ENCODE peak calls at places on chromosome 20, in four cellular contexts. S is uterus, N is mammary epithelial cell, P is tibial nerve. W is an unnamed sample.

GRCh38 chr20:60009826-60010616 is 51.8 kb downstream of the CDH26 start:
- DNase-seq in N (no peak), P (no peak), S (no peak), W (no peak)

GRCh38 chr20:36856691-36857635 is 19.0 kb upstream of the TLDC2 start:
- DNase-seq in S (no peak), N (peak; percentile 48), P (no peak), W (no peak)

GRCh38 chr20:9467995-9468394 is 46.4 kb upstream of the LAMP5 start:
- DNase-seq in S (no peak), N (no peak), P (no peak), W (peak; percentile 4)

GRCh38 chr20:911882-912600 is 4.1 kb downstream of the ANGPT4 start:
- DNase-seq in N (no peak), P (no peak), S (no peak), W (no peak)

GRCh38 chr20:60049601-60050000 is 91.4 kb downstream of the CDH26 start:
- DNase-seq in S (no peak), P (no peak), N (peak; percentile 35), W (no peak)

GRCh38 chr20:59571151-59571550 is 33.2 kb upstream of the PHACTR3 start:
- DNase-seq in N (no peak), S (no peak), P (no peak), W (no peak)

GRCh38 chr20:41086402-41087324 is 50.7 kb upstream of the PLCG1 start:
- DNase-seq in P (no peak), N (peak; percentile 64), S (no peak), W (no peak)

GRCh38 chr20:63082308-63082938 is 75.7 kb upstream of the BHLHE23 start:
- DNase-seq in P (no peak), S (no peak), N (peak; percentile 21), W (no peak)

GRCh38 chr20:51687071-51687470 is 81.1 kb downstream of the ATP9A start:
- DNase-seq in P (no peak), S (no peak), N (peak; percentile 63), W (no peak)

GRCh38 chr20:16444056-16444777 is 129.0 kb downstream of the KIF16B start:
- DNase-seq in N (no peak), P (no peak), S (no peak), W (no peak)

GRCh38 chr20:17466641-17467040 is 64.5 kb downstream of the BFSP1 start:
- DNase-seq in N (peak; percentile 40), S (no peak), P (no peak), W (no peak)

GRCh38 chr20:56762401-56762800 is 133.3 kb downstream of the TFAP2C start:
- DNase-seq in N (peak; percentile 20), P (no peak), S (no peak), W (no peak)

GRCh38 chr20:12057778-12058177 is 140.1 kb downstream of the BTBD3 start:
- DNase-seq in N (no peak), P (no peak), S (no peak), W (no peak)

GRCh38 chr20:22757424-22758189 is 173.2 kb upstream of the FOXA2 start:
- DNase-seq in P (no peak), S (no peak), N (no peak), W (no peak)

GRCh38 chr20:25246182-25246943 is 1.5 kb upstream of the PYGB start:
- DNase-seq in N (no peak), S (no peak), P (no peak), W (no peak)

GRCh38 chr20:38883081-38883980 is 42.9 kb upstream of the FAM83D start:
- DNase-seq in S (no peak), N (no peak), P (no peak), W (no peak)

GRCh38 chr20:50932016-50932338 is 740 bp upstream of the ADNP start:
- DNase-seq in S (no peak), N (no peak), P (no peak), W (no peak)

GRCh38 chr20:9646375-9646774 is 132.0 kb downstream of the LAMP5 start:
- DNase-seq in S (no peak), N (no peak), P (no peak), W (no peak)

DNA sequence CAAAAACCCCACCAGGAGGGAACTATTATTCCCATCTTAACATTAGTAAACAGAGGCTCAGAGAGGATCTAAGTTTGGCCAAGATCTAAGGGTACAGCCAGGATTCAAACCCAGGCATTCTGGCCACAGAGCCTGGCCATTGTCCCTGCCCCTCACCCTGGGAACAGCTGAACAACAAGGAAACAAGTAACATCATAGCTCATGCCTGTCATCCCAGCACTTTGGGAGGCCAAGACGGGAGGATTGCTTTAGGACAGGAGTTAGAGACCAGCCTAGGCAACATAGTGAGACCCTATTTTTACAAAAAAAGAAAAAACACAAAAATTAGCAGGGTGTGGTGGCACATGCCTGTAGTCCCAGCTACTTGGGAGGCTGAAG is 27.6 kb downstream of the TOX2 start:
- DNase-seq in P (no peak), N (no peak), S (no peak), W (no peak)
- H3K27ac ChIP-seq in P (no peak overlapping the region), N (no peak overlapping the region), S (no peak overlapping the region), W (no peak overlapping the region)

GRCh38 chr20:64115171-64115911 is 8.0 kb upstream of the NPBWR2 start:
- DNase-seq in N (no peak), P (no peak), S (no peak), W (no peak)
- H3K27ac ChIP-seq in N (no peak overlapping the region), P (no peak overlapping the region), S (no peak overlapping the region), W (no peak overlapping the region)

GRCh38 chr20:30922129-30922528 is 335.3 kb upstream of the DEFB115 start:
- DNase-seq in P (no peak), N (no peak), S (no peak), W (no peak)
- H3K27ac ChIP-seq in P (no peak overlapping the region), N (no peak overlapping the region), S (no peak overlapping the region), W (no peak overlapping the region)

GRCh38 chr20:32510601-32511357 is 74.4 kb downstream of the NOL4L start:
- DNase-seq in P (no peak), N (peak; percentile 55), S (no peak), W (no peak)

GRCh38 chr20:32510120-32510600 is 75.0 kb downstream of the NOL4L start:
- DNase-seq in N (no peak), P (no peak), S (no peak), W (no peak)

GRCh38 chr20:32511358-32512046 is 73.6 kb downstream of the NOL4L start:
- DNase-seq in N (no peak), P (no peak), S (no peak), W (no peak)

GRCh38 chr20:32513031-32513866 is 71.9 kb downstream of the NOL4L start:
- DNase-seq in P (no peak), N (no peak), S (no peak), W (no peak)

GRCh38 chr20:32512047-32512385 is 73.1 kb downstream of the NOL4L start:
- DNase-seq in S (no peak), P (no peak), N (no peak), W (no peak)
- H3K27ac ChIP-seq in S (no peak overlapping the region), P (no peak overlapping the region), N (no peak overlapping the region), W (no peak overlapping the region)

DNA sequence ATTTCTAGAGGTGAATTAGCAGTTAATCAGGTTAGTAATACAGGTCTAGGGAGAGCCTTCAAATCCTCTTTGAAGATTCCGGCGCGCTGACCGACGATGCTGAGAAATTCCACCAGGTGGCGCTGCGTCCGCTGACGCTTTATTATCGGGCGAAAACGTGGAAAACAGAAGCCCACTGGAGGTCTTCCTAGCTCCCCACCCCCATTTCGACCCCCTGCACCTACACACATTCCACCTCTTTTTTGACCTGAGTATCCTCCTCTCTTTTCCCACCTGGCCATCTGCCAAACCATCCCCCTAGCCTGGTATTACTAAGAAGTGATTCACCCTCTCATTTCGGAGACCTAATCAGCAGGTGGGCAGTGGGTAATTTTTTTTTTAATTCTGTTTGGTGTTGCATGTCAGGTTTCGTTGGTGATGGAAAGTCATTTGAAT is 65.4 kb upstream of the RIN2 start:
- DNase-seq in S (peak; percentile 57), P (peak; percentile 37), N (peak; percentile 65), W (peak; percentile 16)
- H3K27ac ChIP-seq in S (no peak overlapping the region), P (no peak overlapping the region), N (no peak overlapping the region), W (no peak overlapping the region)

GRCh38 chr20:54364919-54365318 is 110.5 kb upstream of the DOK5 start:
- DNase-seq in S (no peak), N (no peak), P (no peak), W (no peak)

GRCh38 chr20:54361485-54361884 is 113.9 kb upstream of the DOK5 start:
- DNase-seq in N (no peak), P (no peak), S (no peak), W (no peak)

GRCh38 chr20:54362283-54362682 is 113.1 kb upstream of the DOK5 start:
- DNase-seq in P (no peak), S (no peak), N (no peak), W (no peak)

GRCh38 chr20:54366669-54367068 is 108.7 kb upstream of the DOK5 start:
- DNase-seq in N (no peak), S (no peak), P (no peak), W (no peak)

GRCh38 chr20:54364365-54364764 is 111.0 kb upstream of the DOK5 start:
- DNase-seq in P (no peak), N (no peak), S (no peak), W (no peak)
- H3K27ac ChIP-seq in P (no peak overlapping the region), N (no peak overlapping the region), S (no peak overlapping the region), W (no peak overlapping the region)

DNA sequence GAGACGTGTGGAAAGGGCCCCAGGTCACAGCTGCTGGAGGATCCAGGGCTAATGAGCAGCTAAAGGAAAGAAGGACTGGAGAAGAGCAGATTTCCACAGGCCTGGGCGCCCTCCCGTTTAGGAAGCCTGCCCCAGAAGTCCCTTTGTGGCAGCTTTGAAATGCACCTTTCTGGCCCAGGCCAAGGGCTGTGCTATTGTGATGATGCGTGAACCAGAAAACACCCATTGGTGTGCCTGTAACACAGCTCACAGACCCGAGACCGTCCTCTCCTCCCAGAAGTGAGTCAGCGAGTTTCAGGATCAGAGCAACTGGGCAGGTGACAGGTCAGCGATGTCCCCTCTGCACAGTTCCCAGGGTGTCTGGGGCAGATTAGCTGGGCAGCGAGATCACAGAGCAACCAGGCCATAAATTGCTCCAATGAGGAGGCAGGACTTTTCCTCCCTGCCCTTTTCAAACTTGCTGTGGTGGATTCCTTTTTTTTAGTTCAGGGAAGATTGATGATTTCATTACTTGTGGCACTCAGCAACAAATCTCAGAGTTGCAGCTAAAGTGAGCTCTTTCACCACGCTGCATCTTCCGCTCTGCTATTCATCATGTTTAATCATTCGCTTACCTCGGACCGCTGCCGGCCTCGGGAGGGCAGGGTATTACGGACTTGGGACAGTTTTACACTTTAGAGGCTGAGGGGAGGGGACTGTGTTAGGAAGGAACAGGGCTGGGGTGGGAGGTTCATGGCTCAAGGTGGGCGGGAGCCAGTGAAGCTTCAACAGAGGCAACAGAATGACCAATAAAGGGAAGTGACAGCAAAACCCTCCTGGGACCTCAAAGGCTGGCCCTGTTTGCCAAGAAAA is 72.1 kb upstream of the SULF2 start:
- DNase-seq in S (peak; percentile 79), P (no peak), N (peak; percentile 32), W (no peak)
- H3K27ac ChIP-seq in S (peak overlapping the region; percentile 71), P (no peak overlapping the region), N (no peak overlapping the region), W (no peak overlapping the region)

GRCh38 chr20:13166006-13166405 is 55.1 kb upstream of the ISM1 start:
- DNase-seq in P (no peak), N (no peak), S (no peak), W (no peak)
- H3K27ac ChIP-seq in P (no peak overlapping the region), N (no peak overlapping the region), S (no peak overlapping the region), W (no peak overlapping the region)

DNA sequence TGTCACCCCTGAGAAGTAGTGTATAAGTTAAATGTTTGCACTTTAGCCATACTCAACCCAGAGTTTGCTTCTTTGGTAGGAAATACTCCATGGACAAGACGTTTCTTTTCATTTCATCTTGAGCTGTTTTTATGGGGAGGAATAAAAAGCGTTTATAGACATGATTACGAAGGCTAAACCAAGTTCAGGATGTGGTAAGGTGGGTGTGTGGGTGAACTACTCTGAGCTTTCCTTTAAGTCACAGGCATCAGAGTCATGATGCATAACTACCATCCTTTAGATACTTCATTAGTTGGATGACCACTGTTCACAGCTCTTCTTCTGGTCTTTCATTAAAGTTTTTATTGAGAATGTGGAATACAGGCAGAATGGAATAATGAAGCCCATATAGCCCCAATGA is 48.9 kb downstream of the EBF4 start:
- DNase-seq in P (no peak), S (no peak), N (no peak), W (no peak)
- H3K27ac ChIP-seq in P (no peak overlapping the region), S (no peak overlapping the region), N (no peak overlapping the region), W (no peak overlapping the region)

W was measured in iPS DF 6.9.